ENCODE peak calls at places on chromosomes 1 and 21, in nine cellular contexts. L is fibroblast of lung, N is cardiac muscle cell, J is colonic mucosa, P is IMR-90, W is ovary, S is lower lobe of right lung, V is GM23338, C is HL-60. Y is an unnamed sample.

GRCh38 chr1:229631966-229632365 is 5.9 kb downstream of the URB2 start:
- DNase-seq in L (no peak), N (no peak), J (no peak), P (no peak), W (no peak), S (no peak), V (no peak), C (no peak), Y (no peak)

GRCh38 chr1:53344921-53345838 is 17.3 kb upstream of the LRP8 start:
- DNase-seq in L (no peak), N (no peak), J (no peak), P (no peak), W (peak), S (no peak), V (no peak), C (no peak), Y (no peak)

GRCh38 chr1:217522280-217522679 is 108.6 kb downstream of the GPATCH2 start:
- DNase-seq in L (no peak), N (peak), J (no peak), P (no peak), W (no peak), S (no peak), V (no peak), C (no peak), Y (no peak)

GRCh38 chr1:155166373-155167165 is 6.5 kb downstream of the KRTCAP2 start:
- DNase-seq in L (no peak), N (peak), J (peak), P (no peak), W (peak), S (no peak), V (peak), C (no peak), Y (peak)

GRCh38 chr21:38645282-38645681 is 147.0 kb upstream of the ERG start:
- DNase-seq in L (peak), N (peak), J (no peak), P (peak), W (no peak), S (no peak), V (no peak), C (no peak), Y (no peak)

GRCh38 chr1:79264975-79265818 is 258.7 kb upstream of the ADGRL4 start:
- DNase-seq in L (no peak), N (no peak), J (no peak), P (no peak), W (no peak), S (no peak), V (no peak), C (no peak), Y (no peak)

GRCh38 chr1:154517661-154518060 is 15.4 kb upstream of the SHE start:
- DNase-seq in L (no peak), N (no peak), J (no peak), P (no peak), W (no peak), S (no peak), V (no peak), C (no peak), Y (no peak)

GRCh38 chr1:90925928-90926869 is 95.6 kb downstream of the ZNF644 start:
- DNase-seq in L (peak), N (peak), J (no peak), P (peak), W (no peak), S (no peak), V (peak), C (no peak), Y (no peak)

GRCh38 chr1:73401666-73402065 is 796.3 kb downstream of the LRRIQ3 start:
- DNase-seq in L (no peak), N (no peak), J (no peak), P (peak), W (no peak), S (no peak), V (peak), C (no peak), Y (no peak)

GRCh38 chr1:246592695-246593094 is 26.4 kb downstream of the CNST start:
- DNase-seq in L (peak), N (peak), J (no peak), P (peak), W (no peak), S (no peak), V (no peak), C (no peak), Y (no peak)

GRCh38 chr1:224670506-224670905 is 54.4 kb downstream of the CNIH3 start:
- DNase-seq in L (peak), N (no peak), J (no peak), P (peak), W (no peak), S (no peak), V (no peak), C (no peak), Y (no peak)

GRCh38 chr1:94866178-94866822 is 46.1 kb downstream of the SLC44A3 start:
- DNase-seq in L (peak), N (peak), J (no peak), P (peak), W (no peak), S (no peak), V (no peak), C (no peak), Y (no peak)

GRCh38 chr1:43451701-43452532 is 1.8 kb downstream of the HYI start:
- DNase-seq in L (no peak), N (no peak), J (no peak), P (no peak), W (peak), S (no peak), V (no peak), C (no peak), Y (peak)

GRCh38 chr1:224378855-224379631 is 22.4 kb downstream of the CNIH4 start:
- DNase-seq in L (no peak), N (no peak), J (no peak), P (no peak), W (no peak), S (no peak), V (no peak), C (peak), Y (no peak)

GRCh38 chr1:110425611-110426152 is 18.2 kb upstream of the LAMTOR5 start:
- DNase-seq in L (peak), N (no peak), J (no peak), P (no peak), W (peak), S (no peak), V (no peak), C (no peak), Y (no peak)

GRCh38 chr21:38343691-38344090 is 86.9 kb downstream of the KCNJ15 start:
- DNase-seq in L (peak), N (peak), J (no peak), P (peak), W (no peak), S (peak), V (no peak), C (no peak), Y (no peak)

GRCh38 chr1:247111636-247112478 is 7.7 kb upstream of the ZNF669 start:
- DNase-seq in L (peak), N (peak), J (peak), P (peak), W (peak), S (peak), V (peak), C (no peak), Y (no peak)

GRCh38 chr1:203144661-203145060 is 17.1 kb downstream of the ADORA1 start:
- DNase-seq in L (peak), N (peak), J (no peak), P (peak), W (no peak), S (no peak), V (no peak), C (no peak), Y (no peak)

GRCh38 chr1:6859415-6860343 is 74.4 kb downstream of the CAMTA1 start:
- DNase-seq in L (peak), N (peak), J (no peak), P (peak), W (no peak), S (no peak), V (no peak), C (no peak), Y (no peak)
- H3K27ac ChIP-seq in L (peak), N (no peak), J (no peak), P (peak), W (no peak), S (peak), V (peak), C (no peak), Y (peak)

GRCh38 chr1:29826646-29827045 is 590.3 kb downstream of the PTPRU start:
- DNase-seq in L (no peak), N (no peak), J (no peak), P (no peak), W (no peak), S (no peak), V (no peak), C (no peak), Y (no peak)
- H3K4me3 ChIP-seq in L (no peak), N (no peak), J (no peak), P (no peak), W (no peak), S (no peak), V (no peak), C (no peak), Y (no peak)

DNA sequence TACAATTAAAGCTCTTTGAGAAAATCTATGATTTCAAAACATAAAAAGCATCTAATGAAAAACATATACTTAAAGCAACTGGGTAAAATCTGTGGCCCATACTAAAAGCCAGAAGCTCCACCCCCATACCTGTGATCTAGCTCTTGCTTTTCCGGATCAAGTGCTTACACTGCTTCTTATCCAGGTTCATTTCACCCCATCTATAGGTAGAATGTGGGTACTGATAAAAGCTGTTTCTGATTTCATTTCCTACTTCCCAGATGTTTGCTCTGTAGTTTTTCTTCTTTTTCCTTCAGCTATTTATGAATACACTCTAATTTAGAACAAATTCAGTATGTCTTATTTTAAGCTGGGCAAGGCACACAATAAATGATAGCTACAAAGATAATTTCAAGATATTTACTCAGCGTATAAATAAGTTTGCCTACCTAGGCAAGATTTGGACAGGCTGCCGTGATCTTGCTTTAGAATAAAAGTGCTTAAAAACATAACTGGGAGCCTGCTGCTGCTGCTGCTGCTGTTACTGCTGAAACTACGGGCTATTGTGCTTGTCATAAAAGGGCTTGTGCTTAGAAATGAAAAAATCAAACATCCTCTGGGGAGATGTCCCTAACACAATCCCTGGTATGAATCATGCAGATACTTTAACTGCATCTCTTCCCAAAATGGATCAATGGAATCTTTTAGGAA is 2.1 kb downstream of the SIPA1L2 start:
- DNase-seq in L (peak), N (peak), J (peak), P (peak), W (no peak), S (no peak), V (peak), C (no peak), Y (peak)
- TF ChIP-seq CTCF in L (no peak), N (peak), J (peak), P (peak), W (no peak), S (peak), V (peak), C (no peak), Y (peak)

GRCh38 chr1:194366705-194367104 is 1180.3 kb upstream of the B3GALT2 start:
- DNase-seq in L (peak), N (no peak), J (no peak), P (peak), W (no peak), S (no peak), V (no peak), C (no peak), Y (no peak)

GRCh38 chr1:194361374-194362131 is 1175.1 kb upstream of the B3GALT2 start:
- DNase-seq in L (no peak), N (no peak), J (no peak), P (no peak), W (no peak), S (no peak), V (no peak), C (no peak), Y (no peak)

GRCh38 chr1:194358208-194358581 is 1171.8 kb upstream of the B3GALT2 start:
- DNase-seq in L (no peak), N (no peak), J (no peak), P (no peak), W (no peak), S (no peak), V (no peak), C (no peak), Y (no peak)

GRCh38 chr1:194367121-194367520 is 1180.7 kb upstream of the B3GALT2 start:
- DNase-seq in L (peak), N (no peak), J (no peak), P (no peak), W (no peak), S (no peak), V (no peak), C (no peak), Y (no peak)

DNA sequence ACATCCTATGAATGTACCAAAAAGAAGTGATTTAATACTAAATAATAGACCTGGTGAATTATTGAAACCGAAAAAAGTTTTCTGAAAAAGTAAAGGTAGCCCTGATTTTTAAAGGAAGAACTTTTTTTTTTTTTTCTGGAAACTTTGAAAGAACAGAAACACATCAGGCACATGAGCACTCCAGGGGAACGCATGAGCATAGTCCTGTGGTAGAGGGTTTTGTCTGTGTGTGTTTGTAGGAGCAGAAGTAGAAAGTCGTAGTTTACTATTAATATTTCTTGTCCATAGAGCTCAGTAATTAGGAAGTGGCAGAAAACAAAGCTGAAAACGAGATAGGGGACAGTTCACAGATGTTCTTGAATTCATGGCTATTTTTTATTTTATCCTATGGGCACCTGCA is 1175.9 kb upstream of the B3GALT2 start:
- DNase-seq in L (no peak), N (no peak), J (no peak), P (no peak), W (no peak), S (no peak), V (no peak), C (no peak), Y (no peak)
- H3K27ac ChIP-seq in L (no peak), N (no peak), J (no peak), P (no peak), W (no peak), S (no peak), V (no peak), C (no peak), Y (no peak)

DNA sequence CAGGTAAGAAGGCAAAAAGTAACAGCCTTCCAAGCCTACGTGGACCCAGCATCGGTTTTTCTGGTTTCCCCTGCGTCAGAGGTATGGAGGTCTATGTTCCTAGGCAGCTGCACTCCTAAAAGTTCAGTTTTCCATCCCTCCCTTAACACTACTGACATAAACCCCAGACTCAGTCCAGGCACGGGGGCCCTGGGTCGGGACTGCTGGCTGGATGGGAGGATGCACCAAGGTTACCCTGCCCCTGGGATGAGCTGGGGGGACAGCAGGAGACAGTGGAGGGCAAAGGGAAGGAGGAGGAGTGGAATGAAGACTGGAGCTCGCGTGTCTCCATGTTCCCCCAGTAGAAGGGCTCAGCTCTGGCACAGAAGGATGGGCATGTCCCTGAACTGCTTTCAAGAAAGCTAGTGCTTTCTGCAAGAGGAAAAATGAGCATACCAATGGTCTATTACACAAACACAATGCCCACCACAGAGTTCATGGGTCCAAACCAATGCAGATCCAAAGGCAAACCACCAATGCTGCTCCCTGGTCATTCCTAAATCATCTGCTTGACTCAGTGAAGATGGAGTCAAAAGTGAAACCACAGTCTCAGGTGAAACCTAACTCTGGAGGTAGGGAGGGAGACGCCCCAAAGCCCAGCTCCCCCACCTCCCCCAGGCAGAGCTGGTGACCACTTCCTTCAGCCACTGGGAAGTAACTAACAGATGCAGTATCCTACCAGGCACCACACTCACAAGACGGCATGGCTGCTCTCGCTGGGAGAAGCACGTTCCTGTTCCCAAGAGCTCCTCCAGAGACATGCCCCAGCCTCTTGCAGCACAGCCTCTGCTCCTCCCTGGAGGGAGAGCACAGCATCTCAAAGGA is 54.9 kb downstream of the CD46 start:
- DNase-seq in L (peak), N (no peak), J (no peak), P (peak), W (no peak), S (no peak), V (no peak), C (no peak), Y (no peak)
- H3K4me3 ChIP-seq in L (no peak), N (no peak), J (no peak), P (no peak), W (no peak), S (no peak), V (no peak), C (no peak), Y (no peak)